ENCODE peak calls at places on chromosomes 16 and 17, in nine cellular contexts. One of them, this sample, is unnamed.

GRCh38 chr17:50256826-50257573 is 17.3 kb upstream of the TMEM92 start:
- DNase-seq in psoas muscle: no peak
- DNase-seq in prostate gland: no peak
- DNase-seq in A549: no peak
- DNase-seq in ovary: no peak
- DNase-seq in foreskin keratinocyte: no peak
- DNase-seq in tibial artery: no peak
- DNase-seq in RWPE2: no peak
- DNase-seq in transverse colon: no peak
- DNase-seq in this sample: no peak

GRCh38 chr17:76540381-76541300 is 797 bp downstream of the PRCD start:
- DNase-seq in psoas muscle: peak; percentile 96
- DNase-seq in prostate gland: peak; percentile 90
- DNase-seq in A549: peak; percentile 94
- DNase-seq in ovary: peak; percentile 95
- DNase-seq in foreskin keratinocyte: peak; percentile 94
- DNase-seq in tibial artery: peak; percentile 91
- DNase-seq in RWPE2: peak; percentile 95
- DNase-seq in transverse colon: peak; percentile 91
- DNase-seq in this sample: no peak

GRCh38 chr16:82167670-82168069 is 2.4 kb downstream of the MPHOSPH6 start:
- DNase-seq in psoas muscle: no peak
- DNase-seq in prostate gland: no peak
- DNase-seq in A549: no peak
- DNase-seq in ovary: no peak
- DNase-seq in foreskin keratinocyte: no peak
- DNase-seq in tibial artery: no peak
- DNase-seq in RWPE2: no peak
- DNase-seq in transverse colon: no peak
- DNase-seq in this sample: no peak

GRCh38 chr17:81939881-81940385 is 2.8 kb upstream of the PYCR1 start:
- DNase-seq in psoas muscle: peak; percentile 78
- DNase-seq in prostate gland: no peak
- DNase-seq in A549: no peak
- DNase-seq in ovary: peak; percentile 55
- DNase-seq in foreskin keratinocyte: no peak
- DNase-seq in tibial artery: no peak
- DNase-seq in RWPE2: no peak
- DNase-seq in transverse colon: no peak
- DNase-seq in this sample: no peak

GRCh38 chr16:73020409-73020884 is 27.5 kb downstream of the ZFHX3 start:
- DNase-seq in psoas muscle: peak; percentile 85
- DNase-seq in prostate gland: peak; percentile 58
- DNase-seq in A549: peak; percentile 90
- DNase-seq in ovary: no peak
- DNase-seq in foreskin keratinocyte: no peak
- DNase-seq in tibial artery: peak; percentile 85
- DNase-seq in RWPE2: peak; percentile 81
- DNase-seq in transverse colon: peak; percentile 69
- DNase-seq in this sample: no peak

GRCh38 chr17:35969558-35970442 is 11.5 kb downstream of the CCL16 start:
- DNase-seq in psoas muscle: peak; percentile 61
- DNase-seq in prostate gland: peak; percentile 77
- DNase-seq in A549: peak; percentile 84
- DNase-seq in ovary: peak; percentile 80
- DNase-seq in foreskin keratinocyte: peak; percentile 52
- DNase-seq in tibial artery: peak; percentile 72
- DNase-seq in RWPE2: no peak
- DNase-seq in transverse colon: peak; percentile 87
- DNase-seq in this sample: peak; percentile 9

GRCh38 chr16:13018026-13018425 is 116.6 kb downstream of the SHISA9 start:
- DNase-seq in psoas muscle: no peak
- DNase-seq in prostate gland: no peak
- DNase-seq in A549: no peak
- DNase-seq in ovary: no peak
- DNase-seq in foreskin keratinocyte: no peak
- DNase-seq in tibial artery: no peak
- DNase-seq in RWPE2: no peak
- DNase-seq in transverse colon: no peak
- DNase-seq in this sample: no peak

GRCh38 chr16:74035816-74036215 is 260.8 kb upstream of the PSMD7 start:
- DNase-seq in psoas muscle: no peak
- DNase-seq in prostate gland: no peak
- DNase-seq in A549: peak; percentile 25
- DNase-seq in ovary: no peak
- DNase-seq in foreskin keratinocyte: no peak
- DNase-seq in tibial artery: no peak
- DNase-seq in RWPE2: no peak
- DNase-seq in transverse colon: no peak
- DNase-seq in this sample: no peak

GRCh38 chr16:57946181-57946801 is 24.6 kb downstream of the CNGB1 start:
- DNase-seq in psoas muscle: no peak
- DNase-seq in prostate gland: no peak
- DNase-seq in A549: no peak
- DNase-seq in ovary: no peak
- DNase-seq in foreskin keratinocyte: no peak
- DNase-seq in tibial artery: no peak
- DNase-seq in RWPE2: no peak
- DNase-seq in transverse colon: no peak
- DNase-seq in this sample: no peak

GRCh38 chr17:17798010-17798556 is 38.7 kb downstream of the SREBF1 start:
- DNase-seq in psoas muscle: no peak
- DNase-seq in prostate gland: no peak
- DNase-seq in A549: no peak
- DNase-seq in ovary: no peak
- DNase-seq in foreskin keratinocyte: no peak
- DNase-seq in tibial artery: no peak
- DNase-seq in RWPE2: no peak
- DNase-seq in transverse colon: no peak
- DNase-seq in this sample: no peak

GRCh38 chr16:30710971-30711370 is 12.0 kb downstream of the SRCAP start:
- DNase-seq in psoas muscle: no peak
- DNase-seq in prostate gland: no peak
- DNase-seq in A549: no peak
- DNase-seq in ovary: no peak
- DNase-seq in foreskin keratinocyte: no peak
- DNase-seq in tibial artery: no peak
- DNase-seq in RWPE2: no peak
- DNase-seq in transverse colon: no peak
- DNase-seq in this sample: no peak

DNA sequence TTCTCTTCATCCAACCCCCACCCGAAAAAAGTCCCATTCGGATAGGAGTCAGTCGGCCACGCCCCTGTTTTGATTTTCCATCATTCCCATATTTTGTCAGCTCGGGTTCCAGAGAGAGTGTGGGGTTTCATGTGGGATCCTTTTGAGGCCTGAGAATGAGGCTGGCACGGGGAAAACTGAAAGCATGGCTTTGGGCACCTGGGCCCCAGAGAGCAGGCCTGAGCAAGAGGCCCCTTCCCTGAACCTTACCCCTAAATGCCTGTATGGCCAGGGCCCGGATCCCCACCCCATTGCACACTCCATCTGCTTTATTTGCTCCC is 4.6 kb upstream of the HOXB4 start:
- DNase-seq in psoas muscle: no peak
- DNase-seq in prostate gland: no peak
- DNase-seq in A549: no peak
- DNase-seq in ovary: no peak
- DNase-seq in foreskin keratinocyte: no peak
- DNase-seq in tibial artery: no peak
- DNase-seq in RWPE2: no peak
- DNase-seq in transverse colon: no peak
- DNase-seq in this sample: no peak
- H3K4me1 ChIP-seq in psoas muscle: peaks cover 9% of the 10 kb centered on the region
- H3K4me1 ChIP-seq in prostate gland: peaks cover 4% of the 10 kb centered on the region
- H3K4me1 ChIP-seq in A549: peaks cover 20% of the 10 kb centered on the region
- H3K4me1 ChIP-seq in ovary: peaks cover 3% of the 10 kb centered on the region
- H3K4me1 ChIP-seq in foreskin keratinocyte: no peaks in the 10 kb centered on the region
- H3K4me1 ChIP-seq in tibial artery: peaks cover 32% of the 10 kb centered on the region
- H3K4me1 ChIP-seq in RWPE2: peaks cover 5% of the 10 kb centered on the region
- H3K4me1 ChIP-seq in transverse colon: peaks cover 85% of the 10 kb centered on the region
- H3K4me1 ChIP-seq in this sample: peaks cover 34% of the 10 kb centered on the region

GRCh38 chr17:83196973-83197880 is 117.8 kb downstream of the METRNL start:
- DNase-seq in psoas muscle: peak; percentile 52
- DNase-seq in prostate gland: no peak
- DNase-seq in A549: no peak
- DNase-seq in ovary: no peak
- DNase-seq in foreskin keratinocyte: no peak
- DNase-seq in tibial artery: peak; percentile 33
- DNase-seq in RWPE2: no peak
- DNase-seq in transverse colon: no peak
- DNase-seq in this sample: no peak

GRCh38 chr17:83194189-83194565 is 114.8 kb downstream of the METRNL start:
- DNase-seq in psoas muscle: peak; percentile 47
- DNase-seq in prostate gland: no peak
- DNase-seq in A549: no peak
- DNase-seq in ovary: no peak
- DNase-seq in foreskin keratinocyte: no peak
- DNase-seq in tibial artery: peak; percentile 15
- DNase-seq in RWPE2: peak; percentile 56
- DNase-seq in transverse colon: peak; percentile 7
- DNase-seq in this sample: no peak

GRCh38 chr17:83196088-83196765 is 116.8 kb downstream of the METRNL start:
- DNase-seq in psoas muscle: peak; percentile 57
- DNase-seq in prostate gland: no peak
- DNase-seq in A549: no peak
- DNase-seq in ovary: no peak
- DNase-seq in foreskin keratinocyte: no peak
- DNase-seq in tibial artery: peak; percentile 61
- DNase-seq in RWPE2: no peak
- DNase-seq in transverse colon: no peak
- DNase-seq in this sample: no peak

GRCh38 chr17:83194761-83195329 is 115.4 kb downstream of the METRNL start:
- DNase-seq in psoas muscle: peak; percentile 57
- DNase-seq in prostate gland: no peak
- DNase-seq in A549: no peak
- DNase-seq in ovary: peak; percentile 8
- DNase-seq in foreskin keratinocyte: no peak
- DNase-seq in tibial artery: peak; percentile 39
- DNase-seq in RWPE2: peak; percentile 58
- DNase-seq in transverse colon: no peak
- DNase-seq in this sample: no peak

GRCh38 chr17:83195330-83196087 is 116.1 kb downstream of the METRNL start:
- DNase-seq in psoas muscle: peak; percentile 78
- DNase-seq in prostate gland: peak; percentile 73
- DNase-seq in A549: no peak
- DNase-seq in ovary: no peak
- DNase-seq in foreskin keratinocyte: no peak
- DNase-seq in tibial artery: peak; percentile 79
- DNase-seq in RWPE2: peak; percentile 48
- DNase-seq in transverse colon: no peak
- DNase-seq in this sample: no peak
- H3K4me1 ChIP-seq in psoas muscle: peaks cover 25% of the 10 kb centered on the region
- H3K4me1 ChIP-seq in prostate gland: no peaks in the 10 kb centered on the region
- H3K4me1 ChIP-seq in A549: no peaks in the 10 kb centered on the region
- H3K4me1 ChIP-seq in ovary: peaks cover 23% of the 10 kb centered on the region
- H3K4me1 ChIP-seq in foreskin keratinocyte: no peaks in the 10 kb centered on the region
- H3K4me1 ChIP-seq in tibial artery: peaks cover 50% of the 10 kb centered on the region
- H3K4me1 ChIP-seq in RWPE2: no peaks in the 10 kb centered on the region
- H3K4me1 ChIP-seq in transverse colon: peaks cover 29% of the 10 kb centered on the region
- H3K4me1 ChIP-seq in this sample: peaks cover 23% of the 10 kb centered on the region

GRCh38 chr16:6955303-6955702 is 377.3 kb upstream of the RBFOX1 start:
- DNase-seq in psoas muscle: no peak
- DNase-seq in prostate gland: no peak
- DNase-seq in A549: no peak
- DNase-seq in ovary: no peak
- DNase-seq in foreskin keratinocyte: no peak
- DNase-seq in tibial artery: no peak
- DNase-seq in RWPE2: no peak
- DNase-seq in transverse colon: no peak
- DNase-seq in this sample: no peak
- H3K4me1 ChIP-seq in psoas muscle: no peaks in the 10 kb centered on the region
- H3K4me1 ChIP-seq in prostate gland: no peaks in the 10 kb centered on the region
- H3K4me1 ChIP-seq in A549: no peaks in the 10 kb centered on the region
- H3K4me1 ChIP-seq in ovary: no peaks in the 10 kb centered on the region
- H3K4me1 ChIP-seq in foreskin keratinocyte: no peaks in the 10 kb centered on the region
- H3K4me1 ChIP-seq in tibial artery: no peaks in the 10 kb centered on the region
- H3K4me1 ChIP-seq in RWPE2: no peaks in the 10 kb centered on the region
- H3K4me1 ChIP-seq in transverse colon: no peaks in the 10 kb centered on the region
- H3K4me1 ChIP-seq in this sample: no peaks in the 10 kb centered on the region

GRCh38 chr16:64408699-64409098 is 713.2 kb downstream of the CDH11 start:
- DNase-seq in psoas muscle: no peak
- DNase-seq in prostate gland: no peak
- DNase-seq in A549: no peak
- DNase-seq in ovary: no peak
- DNase-seq in foreskin keratinocyte: no peak
- DNase-seq in tibial artery: no peak
- DNase-seq in RWPE2: no peak
- DNase-seq in transverse colon: no peak
- DNase-seq in this sample: no peak

GRCh38 chr16:64409762-64410161 is 712.1 kb downstream of the CDH11 start:
- DNase-seq in psoas muscle: no peak
- DNase-seq in prostate gland: no peak
- DNase-seq in A549: no peak
- DNase-seq in ovary: no peak
- DNase-seq in foreskin keratinocyte: no peak
- DNase-seq in tibial artery: no peak
- DNase-seq in RWPE2: no peak
- DNase-seq in transverse colon: no peak
- DNase-seq in this sample: no peak

GRCh38 chr16:64410306-64410705 is 711.6 kb downstream of the CDH11 start:
- DNase-seq in psoas muscle: no peak
- DNase-seq in prostate gland: no peak
- DNase-seq in A549: no peak
- DNase-seq in ovary: no peak
- DNase-seq in foreskin keratinocyte: no peak
- DNase-seq in tibial artery: no peak
- DNase-seq in RWPE2: no peak
- DNase-seq in transverse colon: no peak
- DNase-seq in this sample: no peak

GRCh38 chr16:64416232-64417010 is 705.4 kb downstream of the CDH11 start:
- DNase-seq in psoas muscle: no peak
- DNase-seq in prostate gland: no peak
- DNase-seq in A549: no peak
- DNase-seq in ovary: no peak
- DNase-seq in foreskin keratinocyte: peak; percentile 35
- DNase-seq in tibial artery: no peak
- DNase-seq in RWPE2: no peak
- DNase-seq in transverse colon: no peak
- DNase-seq in this sample: no peak

DNA sequence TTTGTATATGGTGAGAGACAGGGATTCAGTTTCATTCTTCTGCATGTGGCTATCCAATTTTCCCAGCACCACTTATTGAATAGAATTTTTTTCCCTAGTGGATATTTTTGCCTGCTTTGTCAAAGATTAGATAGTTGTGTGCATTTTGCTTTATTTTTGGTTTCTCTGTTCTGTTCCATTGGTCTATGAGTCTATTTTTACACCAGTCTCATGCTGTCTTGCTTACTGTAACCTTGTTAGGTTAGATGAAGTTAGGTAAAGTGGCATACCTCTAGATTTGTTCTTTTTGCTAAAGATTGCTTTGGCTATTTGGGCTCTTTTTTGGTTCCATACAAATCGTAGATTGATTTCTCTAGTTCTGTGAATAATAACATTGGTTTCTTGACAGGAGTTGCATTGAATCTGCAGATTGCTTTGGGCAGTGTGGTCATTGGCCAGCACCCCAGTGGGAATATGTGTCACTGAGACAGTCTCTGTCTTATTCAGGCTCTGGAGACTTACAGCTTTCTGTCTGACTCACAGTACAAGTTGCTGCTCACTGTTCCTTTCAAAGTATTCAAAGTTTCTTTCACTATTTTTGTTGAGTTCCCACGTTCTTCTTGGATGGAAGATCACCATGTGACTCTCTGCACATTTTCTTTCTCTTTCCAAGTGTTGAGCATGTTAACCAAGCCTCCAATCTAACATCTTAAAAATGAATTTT is 709.1 kb downstream of the CDH11 start:
- DNase-seq in psoas muscle: no peak
- DNase-seq in prostate gland: no peak
- DNase-seq in A549: no peak
- DNase-seq in ovary: no peak
- DNase-seq in foreskin keratinocyte: peak; percentile 52
- DNase-seq in tibial artery: no peak
- DNase-seq in RWPE2: no peak
- DNase-seq in transverse colon: no peak
- DNase-seq in this sample: no peak
- H3K4me1 ChIP-seq in psoas muscle: peaks cover 6% of the 10 kb centered on the region
- H3K4me1 ChIP-seq in prostate gland: no peaks in the 10 kb centered on the region
- H3K4me1 ChIP-seq in A549: no peaks in the 10 kb centered on the region
- H3K4me1 ChIP-seq in ovary: peaks cover 4% of the 10 kb centered on the region
- H3K4me1 ChIP-seq in foreskin keratinocyte: no peaks in the 10 kb centered on the region
- H3K4me1 ChIP-seq in tibial artery: peaks cover 14% of the 10 kb centered on the region
- H3K4me1 ChIP-seq in RWPE2: no peaks in the 10 kb centered on the region
- H3K4me1 ChIP-seq in transverse colon: peaks cover 14% of the 10 kb centered on the region
- H3K4me1 ChIP-seq in this sample: peaks cover 4% of the 10 kb centered on the region